ENCODE peak calls at places on chromosomes 2 and 18, in ten cellular contexts. L is NCI-H2171 treated with DMSO at 0.1 percent for 48 hours; W is activated effector memory CD4-positive, alpha-beta T cell treated with Interleukin-2 at 50 U/mL for 16 hours; U is activated naive CD8-positive, alpha-beta T cell treated with anti-CD3 and anti-CD28 coated beads, Interleukin-2, amount 50 U/mL, for 24 hours; P is sigmoid colon; Q is stimulated activated CD4-positive, alpha-beta T cell treated with anti-CD3 and anti-CD28 coated beads, Interleukin-2, amount 100 ng/mL, for 48 hours; R is heart right ventricle; O is AG09309; S is HFFc6; J is stimulated activated CD8-positive, alpha-beta memory T cell treated with anti-CD3 and anti-CD28 coated beads, Interleukin-7, amount 100 ng/mL, for 1 hour. I is an unnamed sample.
A peak's percentile ranks its signal among the peaks of the same experiment; 100 is the strongest.

GRCh38 chr18:48743046-48743445 is 204.2 kb downstream of the CTIF start:
- DNase-seq in O (peak; percentile 79), W (no peak), U (no peak), L (no peak), J (no peak), S (peak; percentile 69), P (peak; percentile 87), R (peak; percentile 61), Q (no peak), I (no peak)

GRCh38 chr2:165155152-165155551 is 48.7 kb downstream of the SCN3A start:
- DNase-seq in O (no peak), P (no peak), W (no peak), J (no peak), U (no peak), L (no peak), Q (no peak), R (no peak), S (no peak), I (no peak)

GRCh38 chr2:184938221-184938985 is 340.1 kb downstream of the ZNF804A start:
- DNase-seq in S (no peak), P (no peak), U (no peak), W (no peak), O (no peak), L (peak; percentile 39), J (no peak), Q (no peak), R (no peak), I (no peak)

GRCh38 chr2:188046437-188046836 is 245.2 kb upstream of the GULP1 start:
- DNase-seq in L (no peak), S (peak; percentile 4), O (no peak), Q (no peak), U (no peak), P (no peak), J (no peak), R (no peak), W (no peak), I (no peak)

GRCh38 chr18:28065031-28065792 is 111.7 kb downstream of the CDH2 start:
- DNase-seq in S (peak; percentile 93), U (no peak), O (peak; percentile 83), W (no peak), P (no peak), J (no peak), L (no peak), Q (no peak), R (no peak), I (no peak)

GRCh38 chr18:39840406-39840805 is 2114.6 kb upstream of the PIK3C3 start:
- DNase-seq in R (no peak), U (no peak), J (no peak), O (no peak), L (peak; percentile 33), Q (no peak), W (no peak), P (no peak), S (peak; percentile 65), I (no peak)

GRCh38 chr2:110735366-110735765 is 3.0 kb downstream of the ACOXL start:
- DNase-seq in P (no peak), W (no peak), L (no peak), O (no peak), R (no peak), Q (no peak), J (no peak), U (no peak), S (no peak), I (no peak)

GRCh38 chr2:162403884-162404283 is 60.0 kb downstream of the GCA start:
- DNase-seq in P (no peak), O (no peak), U (no peak), J (no peak), W (no peak), S (peak; percentile 11), R (no peak), L (no peak), Q (no peak), I (no peak)

GRCh38 chr2:205169453-205169852 is 512.8 kb upstream of the NRP2 start:
- DNase-seq in U (no peak), P (no peak), R (no peak), J (no peak), S (no peak), W (no peak), L (no peak), Q (no peak), O (no peak), I (no peak)

GRCh38 chr18:25147878-25148488 is 204.0 kb downstream of the ZNF521 start:
- DNase-seq in L (no peak), J (no peak), O (no peak), P (no peak), R (no peak), S (no peak), U (no peak), W (no peak), Q (no peak), I (no peak)

GRCh38 chr2:190318931-190319556 is 582 bp downstream of the HIBCH start:
- DNase-seq in Q (peak; percentile 13), O (no peak), W (no peak), R (no peak), S (no peak), U (peak; percentile 10), L (peak; percentile 54), J (no peak), P (no peak), I (no peak)

GRCh38 chr2:237494066-237494465 is 7.0 kb downstream of the MLPH start:
- DNase-seq in P (peak; percentile 39), L (no peak), R (no peak), O (no peak), U (no peak), S (no peak), J (no peak), W (no peak), Q (no peak), I (no peak)

GRCh38 chr18:48680871-48681270 is 142.0 kb downstream of the CTIF start:
- DNase-seq in W (no peak), R (peak; percentile 86), Q (no peak), P (peak; percentile 76), U (no peak), S (no peak), L (no peak), O (no peak), J (no peak), I (no peak)

GRCh38 chr18:7633171-7633570 is 66.1 kb downstream of the PTPRM start:
- DNase-seq in O (no peak), J (no peak), R (no peak), U (no peak), P (no peak), S (no peak), W (no peak), Q (no peak), L (no peak), I (no peak)

GRCh38 chr2:183950673-183951072 is 647.7 kb upstream of the ZNF804A start:
- DNase-seq in U (no peak), S (no peak), W (no peak), P (no peak), O (no peak), J (no peak), R (no peak), L (peak; percentile 59), Q (no peak), I (no peak)

GRCh38 chr2:79887747-79888374 is 375.0 kb downstream of the CTNNA2 start:
- DNase-seq in W (no peak), J (no peak), L (peak; percentile 17), Q (peak; percentile 4), R (no peak), U (peak; percentile 16), P (no peak), S (peak; percentile 51), O (peak; percentile 2), I (no peak)

GRCh38 chr2:79721966-79722365 is 209.1 kb downstream of the CTNNA2 start:
- DNase-seq in L (no peak), R (no peak), S (no peak), W (no peak), P (no peak), Q (no peak), U (no peak), J (no peak), O (no peak), I (no peak)

GRCh38 chr18:76459687-76460350 is 35.2 kb downstream of the ZNF516 start:
- DNase-seq in O (peak; percentile 100), W (no peak), Q (no peak), S (peak; percentile 100), U (no peak), R (no peak), P (peak; percentile 68), L (no peak), J (no peak), I (no peak)

GRCh38 chr2:240818543-240819403 is 1.2 kb downstream of the KIF1A start:
- DNase-seq in O (no peak), R (no peak), Q (no peak), W (no peak), J (no peak), U (no peak), L (peak; percentile 40), S (no peak), P (no peak), I (peak; percentile 46)

GRCh38 chr2:111225871-111226270 is 105.2 kb downstream of the BCL2L11 start:
- DNase-seq in L (no peak), J (no peak), R (no peak), O (no peak), Q (no peak), P (no peak), U (no peak), W (no peak), S (no peak), I (no peak)

GRCh38 chr18:79058007-79058406 is 11.2 kb upstream of the ATP9B start:
- DNase-seq in W (no peak), Q (no peak), O (no peak), P (no peak), S (no peak), J (no peak), R (no peak), U (no peak), L (no peak), I (no peak)

GRCh38 chr18:5704847-5705246 is 161.1 kb upstream of the EPB41L3 start:
- DNase-seq in P (no peak), W (no peak), J (no peak), L (no peak), R (no peak), S (no peak), Q (no peak), O (no peak), U (no peak), I (no peak)

GRCh38 chr2:3867451-3867850 is 164.1 kb downstream of the DCDC2C start:
- DNase-seq in L (no peak), W (no peak), Q (no peak), U (no peak), J (no peak), P (no peak), S (no peak), O (no peak), R (no peak), I (no peak)

GRCh38 chr18:50038448-50038847 is 156.5 kb downstream of the MYO5B start:
- DNase-seq in P (no peak), Q (no peak), U (no peak), L (no peak), J (no peak), W (no peak), O (no peak), S (no peak), R (no peak), I (no peak)

GRCh38 chr2:54559593-54560145 is 103.5 kb downstream of the SPTBN1 start:
- DNase-seq in W (no peak), R (no peak), S (peak; percentile 81), Q (no peak), O (peak; percentile 74), U (no peak), J (no peak), L (no peak), P (peak; percentile 82), I (no peak)

GRCh38 chr18:75210274-75211001 is at the start of gene TSHZ1:
- DNase-seq in L (peak; percentile 87), Q (no peak), P (peak; percentile 86), R (no peak), O (peak; percentile 79), S (peak; percentile 94), J (no peak), W (peak; percentile 24), U (peak; percentile 52), I (no peak)

GRCh38 chr2:178266445-178266844 is 72.1 kb downstream of the OSBPL6 start:
- DNase-seq in J (no peak), W (no peak), R (no peak), S (no peak), O (no peak), L (peak; percentile 58), U (no peak), P (no peak), Q (no peak), I (no peak)

GRCh38 chr2:3461781-3462492 is 57.4 kb downstream of the ADI1 start:
- DNase-seq in J (no peak), L (peak; percentile 80), Q (peak; percentile 24), S (peak; percentile 53), O (peak; percentile 25), W (no peak), U (peak; percentile 25), P (peak; percentile 51), R (no peak), I (no peak)